ENCODE peak calls at places on chromosomes 6 and 20, in six cellular contexts. One of them, this sample, is unnamed.
A peak's percentile ranks its signal among the peaks of the same experiment; 100 is the strongest.

GRCh38 chr20:14984768-14985622 is 647.6 kb upstream of the FLRT3 start:
- DNase-seq in Daoy: no peak
- DNase-seq in NAMALWA: no peak
- DNase-seq in D341Med: no peak
- DNase-seq in nephron progenitor cell: no peak
- DNase-seq in stimulated activated CD8-positive, alpha-beta memory T cell treated with anti-CD3 and anti-CD28 coated beads, Interleukin-15, amount 100 ng/mL, for 1 hour: no peak
- DNase-seq in this sample: no peak

GRCh38 chr20:37345339-37346231 is at the start of gene SRC:
- DNase-seq in nephron progenitor cell: peak; percentile 81
- DNase-seq in Daoy: peak; percentile 80
- DNase-seq in D341Med: peak; percentile 90
- DNase-seq in NAMALWA: no peak
- DNase-seq in stimulated activated CD8-positive, alpha-beta memory T cell treated with anti-CD3 and anti-CD28 coated beads, Interleukin-15, amount 100 ng/mL, for 1 hour: no peak
- DNase-seq in this sample: peak; percentile 93

GRCh38 chr6:113671440-113671839 is 185.7 kb upstream of the MARCKS start:
- DNase-seq in Daoy: no peak
- DNase-seq in stimulated activated CD8-positive, alpha-beta memory T cell treated with anti-CD3 and anti-CD28 coated beads, Interleukin-15, amount 100 ng/mL, for 1 hour: no peak
- DNase-seq in D341Med: no peak
- DNase-seq in nephron progenitor cell: no peak
- DNase-seq in NAMALWA: no peak
- DNase-seq in this sample: no peak

GRCh38 chr6:43511824-43512415 is 1.8 kb upstream of the LRRC73 start:
- DNase-seq in NAMALWA: no peak
- DNase-seq in stimulated activated CD8-positive, alpha-beta memory T cell treated with anti-CD3 and anti-CD28 coated beads, Interleukin-15, amount 100 ng/mL, for 1 hour: no peak
- DNase-seq in Daoy: no peak
- DNase-seq in D341Med: no peak
- DNase-seq in nephron progenitor cell: no peak
- DNase-seq in this sample: no peak

GRCh38 chr6:46476301-46476700 is 14.9 kb downstream of the RCAN2 start:
- DNase-seq in nephron progenitor cell: no peak
- DNase-seq in D341Med: no peak
- DNase-seq in stimulated activated CD8-positive, alpha-beta memory T cell treated with anti-CD3 and anti-CD28 coated beads, Interleukin-15, amount 100 ng/mL, for 1 hour: no peak
- DNase-seq in Daoy: no peak
- DNase-seq in NAMALWA: no peak
- DNase-seq in this sample: no peak

GRCh38 chr6:14721103-14721758 is 524.6 kb upstream of the JARID2 start:
- DNase-seq in D341Med: no peak
- DNase-seq in stimulated activated CD8-positive, alpha-beta memory T cell treated with anti-CD3 and anti-CD28 coated beads, Interleukin-15, amount 100 ng/mL, for 1 hour: no peak
- DNase-seq in nephron progenitor cell: no peak
- DNase-seq in NAMALWA: no peak
- DNase-seq in Daoy: no peak
- DNase-seq in this sample: no peak

GRCh38 chr6:110063864-110064263 is 85.8 kb downstream of the GPR6 start:
- DNase-seq in NAMALWA: no peak
- DNase-seq in D341Med: no peak
- DNase-seq in nephron progenitor cell: no peak
- DNase-seq in Daoy: no peak
- DNase-seq in stimulated activated CD8-positive, alpha-beta memory T cell treated with anti-CD3 and anti-CD28 coated beads, Interleukin-15, amount 100 ng/mL, for 1 hour: no peak
- DNase-seq in this sample: no peak

GRCh38 chr6:34176261-34177031 is 30.6 kb upstream of the GRM4 start:
- DNase-seq in NAMALWA: no peak
- DNase-seq in stimulated activated CD8-positive, alpha-beta memory T cell treated with anti-CD3 and anti-CD28 coated beads, Interleukin-15, amount 100 ng/mL, for 1 hour: no peak
- DNase-seq in D341Med: no peak
- DNase-seq in nephron progenitor cell: no peak
- DNase-seq in Daoy: no peak
- DNase-seq in this sample: no peak

GRCh38 chr6:3418521-3419060 is 38.3 kb downstream of the SLC22A23 start:
- DNase-seq in stimulated activated CD8-positive, alpha-beta memory T cell treated with anti-CD3 and anti-CD28 coated beads, Interleukin-15, amount 100 ng/mL, for 1 hour: no peak
- DNase-seq in Daoy: peak; percentile 17
- DNase-seq in nephron progenitor cell: no peak
- DNase-seq in D341Med: no peak
- DNase-seq in NAMALWA: no peak
- DNase-seq in this sample: peak; percentile 77

GRCh38 chr20:18705490-18705889 is 108.1 kb upstream of the SCP2D1 start:
- DNase-seq in D341Med: no peak
- DNase-seq in Daoy: peak; percentile 65
- DNase-seq in NAMALWA: no peak
- DNase-seq in stimulated activated CD8-positive, alpha-beta memory T cell treated with anti-CD3 and anti-CD28 coated beads, Interleukin-15, amount 100 ng/mL, for 1 hour: no peak
- DNase-seq in nephron progenitor cell: no peak
- DNase-seq in this sample: no peak

GRCh38 chr6:7881765-7882500 is 28.7 kb downstream of the TXNDC5 start:
- DNase-seq in NAMALWA: no peak
- DNase-seq in D341Med: no peak
- DNase-seq in Daoy: no peak
- DNase-seq in stimulated activated CD8-positive, alpha-beta memory T cell treated with anti-CD3 and anti-CD28 coated beads, Interleukin-15, amount 100 ng/mL, for 1 hour: no peak
- DNase-seq in nephron progenitor cell: no peak
- DNase-seq in this sample: no peak

GRCh38 chr6:145929037-145929633 is 35.0 kb downstream of the SHPRH start:
- DNase-seq in nephron progenitor cell: peak; percentile 5
- DNase-seq in stimulated activated CD8-positive, alpha-beta memory T cell treated with anti-CD3 and anti-CD28 coated beads, Interleukin-15, amount 100 ng/mL, for 1 hour: no peak
- DNase-seq in D341Med: peak; percentile 18
- DNase-seq in NAMALWA: peak; percentile 69
- DNase-seq in Daoy: peak; percentile 33
- DNase-seq in this sample: no peak

GRCh38 chr6:74170118-74170517 is 474.1 kb downstream of the CD109 start:
- DNase-seq in Daoy: no peak
- DNase-seq in NAMALWA: no peak
- DNase-seq in nephron progenitor cell: no peak
- DNase-seq in stimulated activated CD8-positive, alpha-beta memory T cell treated with anti-CD3 and anti-CD28 coated beads, Interleukin-15, amount 100 ng/mL, for 1 hour: no peak
- DNase-seq in D341Med: no peak
- DNase-seq in this sample: no peak

GRCh38 chr20:18738055-18738454 is 75.5 kb upstream of the SCP2D1 start:
- DNase-seq in D341Med: no peak
- DNase-seq in nephron progenitor cell: no peak
- DNase-seq in NAMALWA: no peak
- DNase-seq in Daoy: peak; percentile 11
- DNase-seq in stimulated activated CD8-positive, alpha-beta memory T cell treated with anti-CD3 and anti-CD28 coated beads, Interleukin-15, amount 100 ng/mL, for 1 hour: no peak
- DNase-seq in this sample: no peak

GRCh38 chr6:34717466-34717865 is 20.9 kb upstream of the ILRUN start:
- DNase-seq in NAMALWA: no peak
- DNase-seq in stimulated activated CD8-positive, alpha-beta memory T cell treated with anti-CD3 and anti-CD28 coated beads, Interleukin-15, amount 100 ng/mL, for 1 hour: no peak
- DNase-seq in nephron progenitor cell: no peak
- DNase-seq in Daoy: peak; percentile 19
- DNase-seq in D341Med: no peak
- DNase-seq in this sample: no peak

GRCh38 chr6:108781419-108782110 is 66.7 kb upstream of the ARMC2 start:
- DNase-seq in Daoy: no peak
- DNase-seq in D341Med: no peak
- DNase-seq in nephron progenitor cell: peak; percentile 34
- DNase-seq in stimulated activated CD8-positive, alpha-beta memory T cell treated with anti-CD3 and anti-CD28 coated beads, Interleukin-15, amount 100 ng/mL, for 1 hour: no peak
- DNase-seq in NAMALWA: no peak
- DNase-seq in this sample: no peak

GRCh38 chr6:72626126-72626525 is 4.3 kb downstream of the KCNQ5 start:
- DNase-seq in NAMALWA: peak; percentile 24
- DNase-seq in nephron progenitor cell: no peak
- DNase-seq in stimulated activated CD8-positive, alpha-beta memory T cell treated with anti-CD3 and anti-CD28 coated beads, Interleukin-15, amount 100 ng/mL, for 1 hour: no peak
- DNase-seq in Daoy: no peak
- DNase-seq in D341Med: no peak
- DNase-seq in this sample: no peak

GRCh38 chr6:145887969-145888368 is 73.4 kb upstream of the FBXO30 start:
- DNase-seq in D341Med: peak; percentile 29
- DNase-seq in stimulated activated CD8-positive, alpha-beta memory T cell treated with anti-CD3 and anti-CD28 coated beads, Interleukin-15, amount 100 ng/mL, for 1 hour: no peak
- DNase-seq in nephron progenitor cell: no peak
- DNase-seq in Daoy: no peak
- DNase-seq in NAMALWA: peak; percentile 61
- DNase-seq in this sample: no peak

GRCh38 chr6:30942338-30943060 is 1.7 kb downstream of the MUCL3 start:
- DNase-seq in Daoy: peak; percentile 91
- DNase-seq in stimulated activated CD8-positive, alpha-beta memory T cell treated with anti-CD3 and anti-CD28 coated beads, Interleukin-15, amount 100 ng/mL, for 1 hour: no peak
- DNase-seq in nephron progenitor cell: peak; percentile 91
- DNase-seq in NAMALWA: no peak
- DNase-seq in D341Med: peak; percentile 54
- DNase-seq in this sample: peak; percentile 82

GRCh38 chr20:10924628-10925266 is 250.9 kb upstream of the JAG1 start:
- DNase-seq in stimulated activated CD8-positive, alpha-beta memory T cell treated with anti-CD3 and anti-CD28 coated beads, Interleukin-15, amount 100 ng/mL, for 1 hour: no peak
- DNase-seq in Daoy: peak; percentile 49
- DNase-seq in nephron progenitor cell: no peak
- DNase-seq in NAMALWA: no peak
- DNase-seq in D341Med: no peak
- DNase-seq in this sample: no peak

GRCh38 chr6:24149836-24150235 is 23.8 kb downstream of the NRSN1 start:
- DNase-seq in NAMALWA: no peak
- DNase-seq in stimulated activated CD8-positive, alpha-beta memory T cell treated with anti-CD3 and anti-CD28 coated beads, Interleukin-15, amount 100 ng/mL, for 1 hour: no peak
- DNase-seq in nephron progenitor cell: no peak
- DNase-seq in D341Med: no peak
- DNase-seq in Daoy: no peak
- DNase-seq in this sample: no peak

GRCh38 chr6:143940011-143940597 is 68.0 kb downstream of the PLAGL1 start:
- DNase-seq in stimulated activated CD8-positive, alpha-beta memory T cell treated with anti-CD3 and anti-CD28 coated beads, Interleukin-15, amount 100 ng/mL, for 1 hour: peak; percentile 31
- DNase-seq in NAMALWA: peak; percentile 84
- DNase-seq in Daoy: peak; percentile 61
- DNase-seq in D341Med: peak; percentile 56
- DNase-seq in nephron progenitor cell: peak; percentile 44
- DNase-seq in this sample: no peak

GRCh38 chr20:61951695-61952533 is 113.8 kb downstream of the TAF4 start:
- DNase-seq in NAMALWA: no peak
- DNase-seq in Daoy: no peak
- DNase-seq in nephron progenitor cell: peak; percentile 91
- DNase-seq in stimulated activated CD8-positive, alpha-beta memory T cell treated with anti-CD3 and anti-CD28 coated beads, Interleukin-15, amount 100 ng/mL, for 1 hour: no peak
- DNase-seq in D341Med: no peak
- DNase-seq in this sample: peak; percentile 29

This sample was measured in ureter.